ENCODE peak calls at places on chromosomes 1 and 21, in six cellular contexts. One of them, this sample, is unnamed.

GRCh38 chr1:103250441-103250861 is 142.1 kb upstream of the COL11A1 start:
- DNase-seq in A549: peak
- DNase-seq in endothelial cell of umbilical vein: peak
- DNase-seq in HepG2: no peak
- DNase-seq in K562: no peak
- DNase-seq in H1: peak
- DNase-seq in this sample: peak

GRCh38 chr1:33966346-33967141 is 102.7 kb downstream of the HMGB4 start:
- DNase-seq in A549: no peak
- DNase-seq in endothelial cell of umbilical vein: no peak
- DNase-seq in HepG2: no peak
- DNase-seq in K562: no peak
- DNase-seq in H1: no peak
- DNase-seq in this sample: no peak

GRCh38 chr21:38813554-38813953 is 7.8 kb downstream of the ETS2 start:
- DNase-seq in A549: no peak
- DNase-seq in endothelial cell of umbilical vein: no peak
- DNase-seq in HepG2: no peak
- DNase-seq in K562: no peak
- DNase-seq in H1: no peak
- DNase-seq in this sample: no peak

GRCh38 chr1:116472431-116472961 is 98.3 kb downstream of the CD58 start:
- DNase-seq in A549: no peak
- DNase-seq in endothelial cell of umbilical vein: peak
- DNase-seq in HepG2: peak
- DNase-seq in K562: no peak
- DNase-seq in H1: no peak
- DNase-seq in this sample: no peak

GRCh38 chr1:54110991-54111390 is 41.8 kb downstream of the CDCP2 start:
- DNase-seq in A549: no peak
- DNase-seq in endothelial cell of umbilical vein: no peak
- DNase-seq in HepG2: no peak
- DNase-seq in K562: no peak
- DNase-seq in H1: peak
- DNase-seq in this sample: no peak

GRCh38 chr1:33152685-33153432 is 29.0 kb downstream of the TRIM62 start:
- DNase-seq in A549: no peak
- DNase-seq in endothelial cell of umbilical vein: no peak
- DNase-seq in HepG2: peak
- DNase-seq in K562: no peak
- DNase-seq in H1: peak
- DNase-seq in this sample: peak

GRCh38 chr1:53123462-53124129 is 18.8 kb downstream of the SLC1A7 start:
- DNase-seq in A549: no peak
- DNase-seq in endothelial cell of umbilical vein: peak
- DNase-seq in HepG2: no peak
- DNase-seq in K562: no peak
- DNase-seq in H1: no peak
- DNase-seq in this sample: no peak

GRCh38 chr1:162376754-162377153 is at the start of gene SPATA46:
- DNase-seq in A549: no peak
- DNase-seq in endothelial cell of umbilical vein: no peak
- DNase-seq in HepG2: no peak
- DNase-seq in K562: no peak
- DNase-seq in H1: no peak
- DNase-seq in this sample: no peak

GRCh38 chr21:42991992-42992740 is 17.8 kb downstream of the PKNOX1 start:
- DNase-seq in A549: no peak
- DNase-seq in endothelial cell of umbilical vein: peak
- DNase-seq in HepG2: no peak
- DNase-seq in K562: peak
- DNase-seq in H1: no peak
- DNase-seq in this sample: no peak

GRCh38 chr1:214178102-214178501 is 102.9 kb upstream of the SMYD2 start:
- DNase-seq in A549: no peak
- DNase-seq in endothelial cell of umbilical vein: no peak
- DNase-seq in HepG2: no peak
- DNase-seq in K562: no peak
- DNase-seq in H1: no peak
- DNase-seq in this sample: no peak

GRCh38 chr1:169109561-169110134 is 3.2 kb downstream of the ATP1B1 start:
- DNase-seq in A549: peak
- DNase-seq in endothelial cell of umbilical vein: peak
- DNase-seq in HepG2: peak
- DNase-seq in K562: no peak
- DNase-seq in H1: no peak
- DNase-seq in this sample: no peak

GRCh38 chr1:201299968-201300367 is 16.7 kb downstream of the PKP1 start:
- DNase-seq in A549: peak
- DNase-seq in endothelial cell of umbilical vein: no peak
- DNase-seq in HepG2: no peak
- DNase-seq in K562: no peak
- DNase-seq in H1: no peak
- DNase-seq in this sample: no peak

GRCh38 chr1:198699167-198700015 is 60.6 kb downstream of the PTPRC start:
- DNase-seq in A549: peak
- DNase-seq in endothelial cell of umbilical vein: peak
- DNase-seq in HepG2: peak
- DNase-seq in K562: peak
- DNase-seq in H1: peak
- DNase-seq in this sample: peak

GRCh38 chr21:25929859-25930520 is 195.2 kb downstream of the GABPA start:
- DNase-seq in A549: no peak
- DNase-seq in endothelial cell of umbilical vein: no peak
- DNase-seq in HepG2: no peak
- DNase-seq in K562: peak
- DNase-seq in H1: no peak
- DNase-seq in this sample: no peak

GRCh38 chr21:37550618-37551405 is 184.2 kb downstream of the DYRK1A start:
- DNase-seq in A549: no peak
- DNase-seq in endothelial cell of umbilical vein: no peak
- DNase-seq in HepG2: no peak
- DNase-seq in K562: peak
- DNase-seq in H1: no peak
- DNase-seq in this sample: no peak

GRCh38 chr1:25631750-25632495 is 15.3 kb downstream of the MAN1C1 start:
- DNase-seq in A549: no peak
- DNase-seq in endothelial cell of umbilical vein: peak
- DNase-seq in HepG2: no peak
- DNase-seq in K562: no peak
- DNase-seq in H1: peak
- DNase-seq in this sample: no peak

GRCh38 chr1:86739901-86740507 is 35.6 kb downstream of the SH3GLB1 start:
- DNase-seq in A549: no peak
- DNase-seq in endothelial cell of umbilical vein: no peak
- DNase-seq in HepG2: no peak
- DNase-seq in K562: no peak
- DNase-seq in H1: no peak
- DNase-seq in this sample: no peak

GRCh38 chr1:22131875-22132486 is 10.9 kb downstream of the WNT4 start:
- DNase-seq in A549: peak
- DNase-seq in endothelial cell of umbilical vein: peak
- DNase-seq in HepG2: peak
- DNase-seq in K562: peak
- DNase-seq in H1: peak
- DNase-seq in this sample: peak

GRCh38 chr1:34132161-34132420 is 32.9 kb downstream of the CSMD2 start:
- DNase-seq in A549: no peak
- DNase-seq in endothelial cell of umbilical vein: no peak
- DNase-seq in HepG2: no peak
- DNase-seq in K562: no peak
- DNase-seq in H1: peak
- DNase-seq in this sample: no peak

GRCh38 chr1:170134126-170134525 is 11.6 kb upstream of the NTMT2 start:
- DNase-seq in A549: no peak
- DNase-seq in endothelial cell of umbilical vein: no peak
- DNase-seq in HepG2: no peak
- DNase-seq in K562: no peak
- DNase-seq in H1: no peak
- DNase-seq in this sample: no peak

GRCh38 chr1:48735753-48736152 is 40.9 kb downstream of the BEND5 start:
- DNase-seq in A549: no peak
- DNase-seq in endothelial cell of umbilical vein: no peak
- DNase-seq in HepG2: no peak
- DNase-seq in K562: no peak
- DNase-seq in H1: no peak
- DNase-seq in this sample: no peak

GRCh38 chr1:89203166-89203565 is 4.4 kb upstream of the GBP4 start:
- DNase-seq in A549: no peak
- DNase-seq in endothelial cell of umbilical vein: no peak
- DNase-seq in HepG2: no peak
- DNase-seq in K562: no peak
- DNase-seq in H1: no peak
- DNase-seq in this sample: no peak

GRCh38 chr1:1507305-1507704 is 4.7 kb upstream of the ATAD3A start:
- DNase-seq in A549: no peak
- DNase-seq in endothelial cell of umbilical vein: no peak
- DNase-seq in HepG2: no peak
- DNase-seq in K562: no peak
- DNase-seq in H1: no peak
- DNase-seq in this sample: no peak

GRCh38 chr21:15289896-15290841 is 225.4 kb upstream of the NRIP1 start:
- DNase-seq in A549: no peak
- DNase-seq in endothelial cell of umbilical vein: no peak
- DNase-seq in HepG2: peak
- DNase-seq in K562: peak
- DNase-seq in H1: peak
- DNase-seq in this sample: peak

GRCh38 chr1:92310185-92310597 is 11.3 kb downstream of the RPAP2 start:
- DNase-seq in A549: no peak
- DNase-seq in endothelial cell of umbilical vein: peak
- DNase-seq in HepG2: no peak
- DNase-seq in K562: no peak
- DNase-seq in H1: no peak
- DNase-seq in this sample: no peak

GRCh38 chr1:9311029-9311428 is 18.3 kb downstream of the SPSB1 start:
- DNase-seq in A549: no peak
- DNase-seq in endothelial cell of umbilical vein: no peak
- DNase-seq in HepG2: no peak
- DNase-seq in K562: no peak
- DNase-seq in H1: no peak
- DNase-seq in this sample: no peak

GRCh38 chr1:119762409-119762808 is 6.3 kb downstream of the HMGCS2 start:
- DNase-seq in A549: no peak
- DNase-seq in endothelial cell of umbilical vein: no peak
- DNase-seq in HepG2: no peak
- DNase-seq in K562: no peak
- DNase-seq in H1: no peak
- DNase-seq in this sample: no peak

GRCh38 chr1:26132128-26132824 is 20.7 kb downstream of the PDIK1L start:
- DNase-seq in A549: peak
- DNase-seq in endothelial cell of umbilical vein: no peak
- DNase-seq in HepG2: no peak
- DNase-seq in K562: no peak
- DNase-seq in H1: peak
- DNase-seq in this sample: peak

GRCh38 chr1:84721152-84721551 is 30.9 kb upstream of the SSX2IP start:
- DNase-seq in A549: no peak
- DNase-seq in endothelial cell of umbilical vein: no peak
- DNase-seq in HepG2: peak
- DNase-seq in K562: peak
- DNase-seq in H1: no peak
- DNase-seq in this sample: no peak

GRCh38 chr1:119159096-119159495 is 18.6 kb upstream of the WARS2 start:
- DNase-seq in A549: no peak
- DNase-seq in endothelial cell of umbilical vein: peak
- DNase-seq in HepG2: no peak
- DNase-seq in K562: no peak
- DNase-seq in H1: no peak
- DNase-seq in this sample: no peak

GRCh38 chr1:51523931-51524330 is 4.9 kb upstream of the EPS15 start:
- DNase-seq in A549: no peak
- DNase-seq in endothelial cell of umbilical vein: no peak
- DNase-seq in HepG2: no peak
- DNase-seq in K562: no peak
- DNase-seq in H1: no peak
- DNase-seq in this sample: no peak

GRCh38 chr1:198633675-198634121 is 5.1 kb upstream of the PTPRC start:
- DNase-seq in A549: no peak
- DNase-seq in endothelial cell of umbilical vein: no peak
- DNase-seq in HepG2: no peak
- DNase-seq in K562: no peak
- DNase-seq in H1: no peak
- DNase-seq in this sample: no peak

GRCh38 chr1:6727535-6727934 is 25.9 kb upstream of the DNAJC11 start:
- DNase-seq in A549: peak
- DNase-seq in endothelial cell of umbilical vein: peak
- DNase-seq in HepG2: peak
- DNase-seq in K562: peak
- DNase-seq in H1: peak
- DNase-seq in this sample: peak

GRCh38 chr1:152442765-152443164 is 28.7 kb upstream of the CRNN start:
- DNase-seq in A549: no peak
- DNase-seq in endothelial cell of umbilical vein: peak
- DNase-seq in HepG2: no peak
- DNase-seq in K562: no peak
- DNase-seq in H1: no peak
- DNase-seq in this sample: no peak
- TF ChIP-seq JUN in A549: no peak
- TF ChIP-seq JUN in endothelial cell of umbilical vein: no peak
- TF ChIP-seq JUN in HepG2: no peak
- TF ChIP-seq JUN in K562: no peak
- TF ChIP-seq JUN in H1: no peak
- TF ChIP-seq JUN in this sample: no peak

DNA sequence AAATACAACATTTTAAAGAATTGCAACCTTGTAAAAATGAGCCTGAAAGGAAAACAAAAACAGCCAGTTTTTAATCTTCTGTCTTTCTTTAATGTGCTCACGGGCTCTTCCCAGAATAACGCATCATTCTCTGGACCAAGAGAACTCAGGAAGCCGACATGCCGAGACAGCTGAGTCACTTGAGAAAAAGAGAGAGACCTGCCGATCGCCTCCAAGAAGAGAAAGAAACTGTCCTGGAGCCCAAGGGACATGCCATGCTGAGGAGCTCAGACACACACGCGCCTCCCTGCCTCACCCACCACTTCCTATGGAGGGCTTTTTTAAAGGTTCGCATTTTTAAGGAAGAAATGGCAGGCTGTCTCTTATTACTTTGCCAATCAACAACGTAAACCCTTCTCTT is 176.4 kb downstream of the ZNF281 start:
- DNase-seq in A549: peak
- DNase-seq in endothelial cell of umbilical vein: no peak
- DNase-seq in HepG2: no peak
- DNase-seq in K562: no peak
- DNase-seq in H1: no peak
- DNase-seq in this sample: no peak
- TF ChIP-seq JUN in A549: no peak
- TF ChIP-seq JUN in endothelial cell of umbilical vein: no peak
- TF ChIP-seq JUN in HepG2: no peak
- TF ChIP-seq JUN in K562: no peak
- TF ChIP-seq JUN in H1: no peak
- TF ChIP-seq JUN in this sample: no peak

GRCh38 chr1:10624256-10625050 is 149.7 kb downstream of the PEX14 start:
- DNase-seq in A549: no peak
- DNase-seq in endothelial cell of umbilical vein: no peak
- DNase-seq in HepG2: no peak
- DNase-seq in K562: no peak
- DNase-seq in H1: no peak
- DNase-seq in this sample: peak
- TF ChIP-seq JUN in A549: no peak
- TF ChIP-seq JUN in endothelial cell of umbilical vein: no peak
- TF ChIP-seq JUN in HepG2: no peak
- TF ChIP-seq JUN in K562: no peak
- TF ChIP-seq JUN in H1: no peak
- TF ChIP-seq JUN in this sample: no peak

GRCh38 chr21:32411366-32412161 is 942 bp upstream of the EVA1C start:
- DNase-seq in A549: peak
- DNase-seq in endothelial cell of umbilical vein: peak
- DNase-seq in HepG2: no peak
- DNase-seq in K562: peak
- DNase-seq in H1: peak
- DNase-seq in this sample: peak
- TF ChIP-seq JUN in A549: no peak
- TF ChIP-seq JUN in endothelial cell of umbilical vein: no peak
- TF ChIP-seq JUN in HepG2: no peak
- TF ChIP-seq JUN in K562: no peak
- TF ChIP-seq JUN in H1: no peak
- TF ChIP-seq JUN in this sample: no peak